ENCODE peak calls at places on chromosomes 11 and 22, in eight cellular contexts. G is H9; J is vagina; Q is CD8-positive, alpha-beta memory T cell; L is pancreas; K is heart left ventricle; C is SJSA1; D is A673. A is an unnamed sample. For H3K9me3, the result is how much of the 10 kb centered on the place peaks cover.

GRCh38 chr22:31179345-31179744 is 19.4 kb downstream of the RNF185 start:
- DNase-seq in Q (no peak), D (peak), J (no peak), G (no peak), C (peak), L (no peak), K (no peak), A (peak)

GRCh38 chr22:44380716-44381500 is 68.2 kb upstream of the SHISAL1 start:
- DNase-seq in D (no peak), G (no peak), C (no peak), Q (no peak), K (peak), J (no peak), L (peak), A (no peak)

GRCh38 chr11:57791321-57792059 is 29.9 kb downstream of the CTNND1 start:
- DNase-seq in C (no peak), K (no peak), G (peak), Q (no peak), L (no peak), J (no peak), D (no peak), A (no peak)

GRCh38 chr11:12509371-12509770 is 132.0 kb downstream of the PARVA start:
- DNase-seq in C (no peak), K (no peak), Q (no peak), L (no peak), J (no peak), D (no peak), G (no peak), A (no peak)

GRCh38 chr11:87421422-87421821 is 383.7 kb downstream of the TMEM135 start:
- DNase-seq in K (no peak), J (no peak), C (peak), G (peak), L (no peak), D (peak), Q (no peak), A (peak)

GRCh38 chr11:34886609-34887008 is 29.6 kb downstream of the APIP start:
- DNase-seq in J (no peak), Q (no peak), D (no peak), C (no peak), K (no peak), G (no peak), L (no peak), A (no peak)

GRCh38 chr22:48483764-48484528 is 1343.7 kb downstream of the BRD1 start:
- DNase-seq in J (no peak), Q (no peak), C (no peak), G (peak), L (peak), K (no peak), D (no peak), A (no peak)

GRCh38 chr11:48018561-48019229 is 38.3 kb downstream of the PTPRJ start:
- DNase-seq in K (no peak), Q (no peak), D (no peak), G (peak), L (peak), C (no peak), J (no peak), A (no peak)

DNA sequence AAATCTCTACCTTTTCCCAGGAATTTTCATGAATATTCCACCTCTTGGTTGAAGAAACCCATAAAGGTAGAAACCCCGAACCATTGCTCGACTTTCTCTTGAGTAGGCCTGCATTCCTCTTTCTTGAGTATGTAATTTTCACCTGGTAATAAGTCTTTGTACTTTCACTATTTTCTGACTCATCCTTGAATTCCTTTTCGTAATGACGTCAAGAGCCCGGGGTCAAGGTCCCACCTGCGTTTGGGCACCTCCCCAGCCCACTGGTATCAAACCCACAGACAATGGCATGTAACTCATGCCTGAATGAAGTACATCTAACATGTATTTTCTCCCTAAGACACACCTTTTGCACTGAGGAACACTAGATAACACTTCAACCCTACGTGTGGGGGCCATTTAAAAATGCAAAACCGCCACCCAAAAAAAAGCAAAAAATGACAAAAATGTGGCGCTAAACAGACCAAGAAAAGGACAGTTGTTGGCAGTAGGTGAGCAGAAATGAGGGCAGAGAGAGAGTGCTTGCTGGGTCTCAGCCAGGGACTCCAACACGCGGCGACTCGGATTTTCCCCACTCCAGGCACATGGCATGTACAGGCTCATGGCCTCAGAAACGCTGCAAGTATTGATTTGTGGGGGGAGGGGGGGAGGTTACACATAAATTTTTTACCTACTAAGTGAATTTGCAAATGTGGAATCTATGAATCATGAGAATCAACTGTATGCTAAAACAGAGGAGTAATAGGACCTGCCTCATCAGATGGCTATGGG is 4.1 kb upstream of the C11orf24 start:
- DNase-seq in G (no peak), C (no peak), K (no peak), D (no peak), L (no peak), Q (no peak), J (no peak), A (no peak)
- H3K9me3 ChIP-seq in G (under half), C (under half), K (under half), D (under half), L (under half), Q (under half), J (under half), A (under half)

GRCh38 chr11:8906629-8907028 is 4.4 kb upstream of the AKIP1 start:
- DNase-seq in J (no peak), G (no peak), Q (no peak), L (no peak), D (peak), K (no peak), C (peak), A (peak)
- H3K27ac ChIP-seq in J (no peak), G (no peak), Q (no peak), L (no peak), D (no peak), K (no peak), C (no peak), A (peak)

GRCh38 chr11:43467958-43468357 is 109.2 kb downstream of the TTC17 start:
- DNase-seq in D (no peak), L (no peak), J (no peak), K (no peak), C (no peak), Q (no peak), G (no peak), A (no peak)
- H3K9me3 ChIP-seq in D (under half), L (under half), J (under half), K (under half), C (under half), Q (under half), G (under half), A (under half)

GRCh38 chr11:118618991-118619375 is 11.6 kb downstream of the PHLDB1 start:
- DNase-seq in D (no peak), K (peak), J (no peak), Q (no peak), G (no peak), L (peak), C (peak), A (peak)
- H3K27ac ChIP-seq in D (peak), K (peak), J (peak), Q (no peak), G (no peak), L (no peak), C (peak), A (peak)

GRCh38 chr22:47297261-47298016 is 535.0 kb downstream of the TBC1D22A start:
- DNase-seq in C (no peak), L (no peak), J (peak), Q (no peak), G (no peak), K (peak), D (no peak), A (no peak)

GRCh38 chr22:47298017-47298820 is 535.8 kb downstream of the TBC1D22A start:
- DNase-seq in G (no peak), C (no peak), K (peak), J (peak), L (no peak), D (no peak), Q (no peak), A (no peak)

GRCh38 chr22:47295226-47295901 is 532.9 kb downstream of the TBC1D22A start:
- DNase-seq in D (no peak), C (no peak), Q (no peak), G (no peak), K (peak), L (no peak), J (peak), A (no peak)

GRCh38 chr22:47295982-47296381 is 533.5 kb downstream of the TBC1D22A start:
- DNase-seq in G (no peak), D (no peak), K (no peak), C (no peak), J (no peak), Q (no peak), L (no peak), A (no peak)

DNA sequence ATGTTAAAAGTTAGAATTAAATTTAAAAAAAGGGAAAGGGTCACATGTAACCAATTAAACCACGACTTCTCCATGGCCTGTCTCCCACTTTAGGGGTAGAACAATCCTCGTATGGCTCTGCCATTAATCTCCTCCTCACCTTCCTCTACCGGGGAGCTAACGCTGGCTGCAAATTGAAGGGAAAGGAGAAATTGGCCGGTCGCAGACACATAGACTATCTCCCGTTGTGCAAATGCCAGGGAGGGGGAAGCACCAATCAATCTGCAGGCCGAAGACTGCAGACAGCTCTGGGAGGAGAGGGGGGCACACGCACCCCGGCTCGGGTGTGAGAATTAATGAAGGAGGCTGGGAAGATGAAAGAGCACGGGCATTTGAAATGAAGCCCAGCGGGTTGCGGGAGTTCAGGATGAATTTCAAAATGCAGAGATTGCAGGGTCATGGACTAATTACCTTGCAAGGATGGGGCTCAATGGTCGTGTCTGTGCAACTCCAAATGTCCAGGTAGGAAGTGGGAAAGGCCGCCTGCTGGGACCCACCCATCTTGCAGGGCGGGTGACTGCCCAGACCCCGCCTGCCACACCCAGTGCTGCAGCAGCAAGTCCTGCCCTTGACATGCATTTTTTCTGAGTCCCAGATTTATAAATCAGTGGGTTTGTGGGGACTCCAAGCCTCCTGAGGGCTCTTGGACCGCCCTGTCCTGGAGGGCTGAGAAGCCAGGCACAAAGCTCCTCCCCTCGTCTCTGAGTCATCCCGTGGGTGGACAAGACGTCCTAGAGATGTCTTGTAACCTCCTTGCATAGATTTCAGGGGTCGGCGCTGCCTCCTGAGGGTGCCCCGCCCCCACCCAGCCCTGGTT is 534.2 kb downstream of the TBC1D22A start:
- DNase-seq in K (peak), D (no peak), J (no peak), Q (no peak), G (no peak), L (no peak), C (no peak), A (no peak)
- H3K9me3 ChIP-seq in K (under half), D (under half), J (under half), Q (under half), G (half or more), L (under half), C (under half), A (under half)

DNA sequence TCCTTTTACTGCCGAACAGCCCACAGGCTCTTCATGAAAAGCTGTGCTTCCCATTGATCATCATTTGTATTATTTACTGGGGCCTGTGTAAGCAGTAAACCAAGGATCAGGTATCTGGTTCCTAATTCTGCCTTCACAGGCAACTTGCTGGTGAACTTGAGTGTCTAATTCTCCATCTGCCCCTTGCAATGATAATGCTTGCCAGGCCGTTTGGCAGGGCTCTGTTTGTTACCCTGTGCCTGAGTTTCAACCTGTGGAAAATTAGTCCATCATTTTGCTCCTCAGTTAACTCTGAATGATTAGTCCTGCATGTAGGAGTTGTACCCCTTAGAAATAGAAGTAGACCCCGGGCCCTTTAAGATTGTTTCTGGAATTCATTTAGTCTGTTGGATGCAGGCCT is 298.4 kb upstream of the CADM1 start:
- DNase-seq in D (no peak), C (no peak), G (no peak), J (no peak), K (no peak), Q (no peak), L (no peak), A (no peak)
- H3K27ac ChIP-seq in D (no peak), C (no peak), G (no peak), J (no peak), K (no peak), Q (no peak), L (no peak), A (no peak)

GRCh38 chr11:111406091-111406490 is 27.0 kb upstream of the POU2AF1 start:
- DNase-seq in C (no peak), K (no peak), G (no peak), J (no peak), L (no peak), D (no peak), Q (no peak), A (no peak)
- H3K9me3 ChIP-seq in C (under half), K (under half), G (under half), J (under half), L (under half), D (under half), Q (under half), A (under half)

A was measured in SJCRH30.